ENCODE peak calls at places on chromosome 2, in seven cellular contexts. G, E, N, O, I, P and L are unnamed samples.

GRCh38 chr2:240983361-240983995 is 14.9 kb upstream of the SNED1 start:
- DNase-seq in G (no peak), E (no peak), N (peak), O (peak), I (peak), P (no peak), L (no peak)

GRCh38 chr2:120826716-120827410 is 91.2 kb downstream of the GLI2 start:
- DNase-seq in G (no peak), E (no peak), N (no peak), O (no peak), I (no peak), P (no peak), L (no peak)

GRCh38 chr2:185833864-185834263 is 95.3 kb downstream of the FSIP2 start:
- DNase-seq in G (no peak), E (no peak), N (no peak), O (no peak), I (no peak), P (no peak), L (no peak)

GRCh38 chr2:15860051-15860663 is 80.2 kb upstream of the MYCN start:
- DNase-seq in G (no peak), E (no peak), N (no peak), O (no peak), I (no peak), P (no peak), L (no peak)

GRCh38 chr2:11330457-11331142 is 13.8 kb downstream of the ROCK2 start:
- DNase-seq in G (no peak), E (no peak), N (no peak), O (no peak), I (no peak), P (no peak), L (no peak)

GRCh38 chr2:40758778-40759177 is 306.9 kb upstream of the SLC8A1 start:
- DNase-seq in G (no peak), E (no peak), N (no peak), O (no peak), I (no peak), P (no peak), L (no peak)

GRCh38 chr2:139492301-139492700 is 712.1 kb upstream of the NXPH2 start:
- DNase-seq in G (no peak), E (no peak), N (no peak), O (no peak), I (no peak), P (no peak), L (no peak)

GRCh38 chr2:200226652-200227426 is 79.7 kb upstream of the SPATS2L start:
- DNase-seq in G (no peak), E (no peak), N (no peak), O (no peak), I (no peak), P (no peak), L (no peak)

GRCh38 chr2:230798769-230799399 is 65.9 kb upstream of the ITM2C start:
- DNase-seq in G (no peak), E (peak), N (peak), O (no peak), I (peak), P (no peak), L (no peak)

GRCh38 chr2:174965992-174966789 is 39.0 kb downstream of the CHN1 start:
- DNase-seq in G (no peak), E (no peak), N (peak), O (no peak), I (no peak), P (no peak), L (no peak)

GRCh38 chr2:220043993-220044335 is 416.5 kb downstream of the SLC4A3 start:
- DNase-seq in G (no peak), E (no peak), N (no peak), O (no peak), I (no peak), P (no peak), L (no peak)

GRCh38 chr2:29655391-29656086 is 265.8 kb downstream of the ALK start:
- DNase-seq in G (no peak), E (no peak), N (no peak), O (no peak), I (no peak), P (no peak), L (no peak)

GRCh38 chr2:29644949-29645348 is 276.4 kb downstream of the ALK start:
- DNase-seq in G (no peak), E (no peak), N (no peak), O (no peak), I (no peak), P (no peak), L (no peak)

DNA sequence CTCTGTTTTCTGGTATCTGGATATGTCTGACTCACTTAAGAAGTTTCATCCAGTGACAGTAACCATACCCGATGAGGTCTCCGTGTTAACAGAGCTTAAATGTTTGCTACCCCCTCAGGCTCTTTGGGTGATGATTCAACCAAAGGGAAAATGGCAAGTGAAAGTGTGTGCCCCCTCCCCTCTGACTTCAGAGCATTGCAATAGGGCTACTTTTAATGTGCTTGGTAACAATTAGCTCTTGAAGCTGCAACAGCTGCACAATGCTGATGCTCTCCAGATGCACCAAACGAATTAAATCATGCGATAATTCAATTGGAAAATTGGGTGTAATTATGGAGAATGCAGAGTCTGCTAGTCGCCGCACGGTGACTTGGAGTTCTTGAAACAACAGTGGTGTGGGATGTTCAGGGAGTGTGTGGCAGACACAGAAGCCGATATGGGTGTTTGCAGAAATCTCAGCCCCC is 270.7 kb downstream of the ALK start:
- DNase-seq in G (no peak), E (no peak), N (no peak), O (no peak), I (no peak), P (no peak), L (no peak)
- TF ChIP-seq CTCF in G (no peak), E (no peak), N (no peak), O (no peak), I (no peak), P (no peak), L (no peak)

GRCh38 chr2:176650811-176651559 is 381.7 kb downstream of the MTX2 start:
- DNase-seq in G (no peak), E (no peak), N (no peak), O (no peak), I (no peak), P (no peak), L (no peak)

GRCh38 chr2:176653856-176654443 is 384.7 kb downstream of the MTX2 start:
- DNase-seq in G (no peak), E (peak), N (peak), O (peak), I (peak), P (peak), L (peak)

GRCh38 chr2:176650101-176650500 is 380.9 kb downstream of the MTX2 start:
- DNase-seq in G (no peak), E (no peak), N (no peak), O (no peak), I (no peak), P (no peak), L (no peak)

GRCh38 chr2:176656055-176656775 is 387.0 kb downstream of the MTX2 start:
- DNase-seq in G (no peak), E (no peak), N (no peak), O (no peak), I (no peak), P (no peak), L (no peak)

GRCh38 chr2:176652300-176653182 is 383.3 kb downstream of the MTX2 start:
- DNase-seq in G (peak), E (peak), N (peak), O (no peak), I (peak), P (no peak), L (peak)
- TF ChIP-seq CTCF in G (peak), E (peak), N (peak), O (peak), I (peak), P (peak), L (peak)

DNA sequence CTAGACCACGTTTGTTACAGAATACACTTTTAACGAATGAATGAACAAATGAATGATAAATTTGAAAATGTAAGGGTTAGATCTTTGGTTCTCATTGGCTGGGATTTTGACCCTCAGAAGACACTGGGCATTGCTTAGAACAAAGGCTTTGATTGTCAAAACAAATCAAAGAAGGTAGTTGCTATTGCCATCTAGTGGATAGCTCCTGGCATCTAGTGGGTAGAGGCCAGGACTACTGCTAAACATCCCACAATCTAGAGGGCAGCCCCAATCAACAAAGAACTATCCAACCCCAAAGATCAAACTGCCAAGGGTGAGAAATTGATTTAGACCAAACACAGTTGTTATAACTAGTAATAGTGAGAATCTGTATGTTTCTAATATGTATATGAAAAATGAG is 552.3 kb downstream of the KCNJ3 start:
- DNase-seq in G (no peak), E (no peak), N (no peak), O (no peak), I (peak), P (no peak), L (no peak)
- TF ChIP-seq CTCF in G (no peak), E (no peak), N (no peak), O (no peak), I (peak), P (no peak), L (no peak)

GRCh38 chr2:235264512-235264911 is 229.3 kb upstream of the AGAP1 start:
- DNase-seq in G (no peak), E (no peak), N (no peak), O (no peak), I (no peak), P (no peak), L (no peak)
- TF ChIP-seq CTCF in G (no peak), E (no peak), N (no peak), O (no peak), I (no peak), P (no peak), L (no peak)

GRCh38 chr2:226796840-226797288 is 2.8 kb downstream of the IRS1 start:
- DNase-seq in G (peak), E (peak), N (peak), O (peak), I (peak), P (no peak), L (no peak)
- TF ChIP-seq CTCF in G (peak), E (peak), N (peak), O (no peak), I (peak), P (peak), L (peak)

DNA sequence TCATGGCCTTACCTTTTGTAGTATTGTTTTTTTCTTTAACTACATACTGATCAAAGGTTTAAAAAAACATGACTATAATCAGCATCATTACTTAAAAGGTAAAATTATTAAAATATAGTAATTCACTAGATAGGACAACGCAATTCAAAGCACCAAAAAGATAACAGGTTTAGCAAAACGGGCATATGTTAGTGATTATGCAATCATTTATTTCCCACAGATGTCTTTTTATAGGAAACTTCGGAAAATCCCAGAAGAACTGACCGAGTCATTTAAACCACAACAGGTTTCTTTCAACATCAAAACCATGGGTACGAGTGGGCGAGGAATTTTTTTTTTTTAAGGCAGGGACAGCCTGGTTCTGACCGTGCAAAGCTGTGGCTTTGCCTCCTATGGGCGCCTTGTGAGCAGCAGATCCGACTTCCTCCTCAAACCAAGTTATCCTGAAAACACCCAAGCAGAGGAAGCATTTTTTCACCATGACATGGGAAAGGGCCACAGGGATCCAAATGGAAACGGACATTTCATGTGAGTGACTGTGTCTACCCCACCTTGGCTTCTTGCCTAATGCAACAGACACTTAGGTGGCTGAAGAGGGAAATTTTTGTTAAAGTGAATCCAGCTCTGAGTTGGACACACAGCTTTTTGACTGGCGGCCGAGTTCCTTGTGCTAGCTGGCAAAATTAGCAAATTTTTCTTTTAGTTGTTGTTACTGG is 487.2 kb upstream of the ZEB2 start:
- DNase-seq in G (no peak), E (peak), N (peak), O (no peak), I (peak), P (no peak), L (peak)
- TF ChIP-seq CTCF in G (no peak), E (no peak), N (peak), O (no peak), I (no peak), P (no peak), L (no peak)

DNA sequence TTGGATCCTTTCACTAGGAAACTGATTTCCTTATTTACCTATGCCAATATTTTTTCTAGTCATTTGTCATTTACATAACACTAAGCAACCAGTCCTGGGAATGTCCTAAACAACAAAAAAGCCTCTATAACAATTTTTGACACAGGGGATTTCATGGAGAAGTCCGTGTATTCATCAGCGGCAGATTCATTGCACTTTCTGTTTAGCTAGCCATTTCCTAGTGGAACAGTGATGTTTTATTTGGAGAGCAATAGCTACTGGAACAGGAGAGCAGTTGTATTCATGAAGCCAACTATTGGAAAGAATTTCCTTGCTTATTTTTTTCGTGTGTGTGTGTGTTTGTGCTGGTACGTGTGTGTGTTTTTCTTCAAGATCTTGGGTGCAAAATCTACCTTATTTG is 604.2 kb upstream of the POU3F3 start:
- DNase-seq in G (no peak), E (no peak), N (no peak), O (no peak), I (no peak), P (no peak), L (no peak)
- TF ChIP-seq CTCF in G (no peak), E (no peak), N (no peak), O (no peak), I (no peak), P (no peak), L (no peak)